ENCODE peak calls at places on chromosomes 12 and 14, in nine cellular contexts. One of them, this sample, is unnamed.

GRCh38 chr14:29930283-29930682 is 2.6 kb upstream of the PRKD1 start:
- DNase-seq in upper lobe of right lung: no peak
- DNase-seq in ovary: no peak
- DNase-seq in neural crest cell: no peak
- DNase-seq in progenitor cell of endocrine pancreas: no peak
- DNase-seq in bronchial epithelial cell: peak
- DNase-seq in GM13976: no peak
- DNase-seq in uterus: no peak
- DNase-seq in tibial nerve: no peak
- DNase-seq in this sample: no peak

GRCh38 chr14:95143813-95144620 is 13.3 kb downstream of the DICER1 start:
- DNase-seq in upper lobe of right lung: no peak
- DNase-seq in tibial nerve: no peak
- DNase-seq in GM13976: no peak
- DNase-seq in ovary: no peak
- DNase-seq in progenitor cell of endocrine pancreas: no peak
- DNase-seq in neural crest cell: no peak
- DNase-seq in bronchial epithelial cell: no peak
- DNase-seq in uterus: no peak
- DNase-seq in this sample: no peak

GRCh38 chr12:110079477-110080400 is 31.4 kb upstream of the C12orf76 start:
- DNase-seq in neural crest cell: no peak
- DNase-seq in tibial nerve: peak
- DNase-seq in ovary: no peak
- DNase-seq in uterus: no peak
- DNase-seq in GM13976: peak
- DNase-seq in progenitor cell of endocrine pancreas: no peak
- DNase-seq in upper lobe of right lung: peak
- DNase-seq in bronchial epithelial cell: no peak
- DNase-seq in this sample: no peak

GRCh38 chr12:105567061-105567460 is 236.6 kb downstream of the C12orf75 start:
- DNase-seq in upper lobe of right lung: no peak
- DNase-seq in uterus: no peak
- DNase-seq in GM13976: no peak
- DNase-seq in tibial nerve: no peak
- DNase-seq in bronchial epithelial cell: peak
- DNase-seq in neural crest cell: no peak
- DNase-seq in progenitor cell of endocrine pancreas: no peak
- DNase-seq in ovary: no peak
- DNase-seq in this sample: no peak

GRCh38 chr12:130870442-130871285 is 1.2 kb upstream of the RAN start:
- DNase-seq in upper lobe of right lung: peak
- DNase-seq in progenitor cell of endocrine pancreas: peak
- DNase-seq in bronchial epithelial cell: peak
- DNase-seq in uterus: peak
- DNase-seq in tibial nerve: peak
- DNase-seq in ovary: peak
- DNase-seq in GM13976: peak
- DNase-seq in neural crest cell: peak
- DNase-seq in this sample: peak

GRCh38 chr14:106506901-106507305 is 980.5 kb downstream of the TMEM121 start:
- DNase-seq in tibial nerve: no peak
- DNase-seq in uterus: no peak
- DNase-seq in progenitor cell of endocrine pancreas: no peak
- DNase-seq in neural crest cell: no peak
- DNase-seq in upper lobe of right lung: no peak
- DNase-seq in ovary: no peak
- DNase-seq in bronchial epithelial cell: no peak
- DNase-seq in GM13976: no peak
- DNase-seq in this sample: no peak

GRCh38 chr12:67909091-67909531 is 80.1 kb upstream of the IFNG-AS1 start:
- DNase-seq in neural crest cell: no peak
- DNase-seq in GM13976: no peak
- DNase-seq in upper lobe of right lung: no peak
- DNase-seq in progenitor cell of endocrine pancreas: no peak
- DNase-seq in uterus: no peak
- DNase-seq in tibial nerve: no peak
- DNase-seq in ovary: no peak
- DNase-seq in bronchial epithelial cell: no peak
- DNase-seq in this sample: no peak

GRCh38 chr12:38704455-38704854 is 200.9 kb downstream of the CPNE8 start:
- DNase-seq in bronchial epithelial cell: no peak
- DNase-seq in GM13976: no peak
- DNase-seq in upper lobe of right lung: no peak
- DNase-seq in neural crest cell: no peak
- DNase-seq in uterus: no peak
- DNase-seq in ovary: no peak
- DNase-seq in progenitor cell of endocrine pancreas: no peak
- DNase-seq in tibial nerve: no peak
- DNase-seq in this sample: no peak

GRCh38 chr12:86261606-86262005 is 5.4 kb upstream of the MGAT4C start:
- DNase-seq in GM13976: no peak
- DNase-seq in uterus: no peak
- DNase-seq in bronchial epithelial cell: no peak
- DNase-seq in progenitor cell of endocrine pancreas: no peak
- DNase-seq in tibial nerve: no peak
- DNase-seq in upper lobe of right lung: no peak
- DNase-seq in neural crest cell: no peak
- DNase-seq in ovary: no peak
- DNase-seq in this sample: no peak

GRCh38 chr12:100991059-100991562 is 196.5 kb downstream of the ANO4 start:
- DNase-seq in progenitor cell of endocrine pancreas: no peak
- DNase-seq in tibial nerve: no peak
- DNase-seq in ovary: no peak
- DNase-seq in uterus: no peak
- DNase-seq in upper lobe of right lung: no peak
- DNase-seq in neural crest cell: no peak
- DNase-seq in bronchial epithelial cell: no peak
- DNase-seq in GM13976: no peak
- DNase-seq in this sample: no peak

GRCh38 chr12:100988278-100988625 is 193.7 kb downstream of the ANO4 start:
- DNase-seq in upper lobe of right lung: no peak
- DNase-seq in uterus: no peak
- DNase-seq in progenitor cell of endocrine pancreas: no peak
- DNase-seq in ovary: no peak
- DNase-seq in tibial nerve: no peak
- DNase-seq in GM13976: no peak
- DNase-seq in neural crest cell: no peak
- DNase-seq in bronchial epithelial cell: no peak
- DNase-seq in this sample: no peak

GRCh38 chr12:100984821-100985220 is 190.2 kb downstream of the ANO4 start:
- DNase-seq in tibial nerve: no peak
- DNase-seq in upper lobe of right lung: no peak
- DNase-seq in neural crest cell: no peak
- DNase-seq in ovary: no peak
- DNase-seq in uterus: no peak
- DNase-seq in bronchial epithelial cell: no peak
- DNase-seq in progenitor cell of endocrine pancreas: no peak
- DNase-seq in GM13976: no peak
- DNase-seq in this sample: no peak

GRCh38 chr12:100986595-100987547 is 192.3 kb downstream of the ANO4 start:
- DNase-seq in ovary: peak
- DNase-seq in neural crest cell: no peak
- DNase-seq in bronchial epithelial cell: no peak
- DNase-seq in GM13976: no peak
- DNase-seq in uterus: no peak
- DNase-seq in upper lobe of right lung: no peak
- DNase-seq in tibial nerve: no peak
- DNase-seq in progenitor cell of endocrine pancreas: no peak
- DNase-seq in this sample: no peak

GRCh38 chr12:100987552-100988277 is 193.1 kb downstream of the ANO4 start:
- DNase-seq in ovary: peak
- DNase-seq in uterus: peak
- DNase-seq in bronchial epithelial cell: peak
- DNase-seq in GM13976: peak
- DNase-seq in upper lobe of right lung: no peak
- DNase-seq in tibial nerve: no peak
- DNase-seq in neural crest cell: peak
- DNase-seq in progenitor cell of endocrine pancreas: peak
- DNase-seq in this sample: no peak
- TF ChIP-seq CTCF in ovary: no peak
- TF ChIP-seq CTCF in uterus: no peak
- TF ChIP-seq CTCF in bronchial epithelial cell: peak
- TF ChIP-seq CTCF in GM13976: peak
- TF ChIP-seq CTCF in upper lobe of right lung: no peak
- TF ChIP-seq CTCF in tibial nerve: no peak
- TF ChIP-seq CTCF in neural crest cell: peak
- TF ChIP-seq CTCF in progenitor cell of endocrine pancreas: peak
- TF ChIP-seq CTCF in this sample: no peak

DNA sequence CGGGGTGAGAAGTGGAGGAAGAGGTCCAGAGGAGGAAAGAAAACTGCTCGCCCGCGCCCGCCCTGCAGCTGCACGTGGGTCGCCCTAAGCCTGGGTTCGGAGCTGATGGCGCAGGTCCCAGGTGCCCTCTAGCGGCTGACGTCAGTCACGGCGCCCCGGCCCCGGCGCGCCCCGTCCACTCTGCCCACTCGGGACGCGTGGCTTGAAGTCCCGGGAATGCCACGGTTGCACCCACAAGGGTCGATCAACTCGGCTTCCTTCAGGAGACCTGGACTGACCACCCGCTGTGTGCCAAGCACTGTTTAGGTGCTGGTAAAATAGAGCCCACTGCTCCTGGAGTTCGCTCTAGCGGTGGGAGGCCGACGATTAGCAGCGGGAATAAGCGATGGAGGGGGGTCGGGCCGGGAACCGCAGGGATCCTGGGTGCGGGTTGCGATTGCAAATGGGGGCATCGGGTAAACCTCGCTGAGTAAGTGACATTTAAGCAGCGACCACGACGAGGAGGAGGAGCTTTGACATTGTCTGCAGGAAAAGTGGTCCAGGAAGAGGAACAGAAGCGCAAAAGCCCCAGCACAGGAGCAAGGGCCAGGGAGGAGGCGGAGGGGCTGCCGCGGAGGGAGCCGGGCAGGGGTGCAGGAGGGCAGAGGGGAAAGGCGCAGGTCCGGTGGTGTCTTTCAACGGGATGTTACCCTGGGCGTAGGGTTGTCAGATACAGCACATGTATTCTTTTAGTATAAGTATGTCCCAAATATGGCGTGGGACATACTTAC is 5.1 kb upstream of the ZNF839 start:
- DNase-seq in bronchial epithelial cell: peak
- DNase-seq in uterus: peak
- DNase-seq in progenitor cell of endocrine pancreas: peak
- DNase-seq in tibial nerve: peak
- DNase-seq in GM13976: peak
- DNase-seq in neural crest cell: peak
- DNase-seq in ovary: peak
- DNase-seq in upper lobe of right lung: peak
- DNase-seq in this sample: peak
- TF ChIP-seq CTCF in bronchial epithelial cell: peak
- TF ChIP-seq CTCF in uterus: peak
- TF ChIP-seq CTCF in progenitor cell of endocrine pancreas: peak
- TF ChIP-seq CTCF in tibial nerve: peak
- TF ChIP-seq CTCF in GM13976: peak
- TF ChIP-seq CTCF in neural crest cell: peak
- TF ChIP-seq CTCF in ovary: peak
- TF ChIP-seq CTCF in upper lobe of right lung: peak
- TF ChIP-seq CTCF in this sample: peak

DNA sequence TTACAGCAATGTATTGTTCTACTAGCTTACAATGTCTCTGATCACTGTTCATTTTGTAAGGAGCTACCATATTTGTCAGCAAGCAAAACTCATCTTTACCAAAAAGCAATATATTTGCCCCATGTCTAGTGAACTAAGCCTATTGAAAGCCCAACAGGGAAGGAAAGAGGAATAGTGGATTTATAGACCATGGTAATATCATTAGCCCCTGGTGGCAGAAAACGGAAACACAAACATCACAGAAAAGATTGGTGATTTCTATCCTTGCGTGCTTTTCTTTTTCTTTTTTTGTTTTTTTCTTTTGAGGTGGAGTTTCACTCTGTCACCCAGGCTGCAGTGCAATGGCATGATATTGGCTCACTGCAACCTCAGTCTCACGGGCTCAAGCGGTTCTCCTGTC is 1562.4 kb upstream of the TMEM132C start:
- DNase-seq in progenitor cell of endocrine pancreas: no peak
- DNase-seq in bronchial epithelial cell: no peak
- DNase-seq in upper lobe of right lung: no peak
- DNase-seq in uterus: no peak
- DNase-seq in GM13976: no peak
- DNase-seq in ovary: no peak
- DNase-seq in neural crest cell: no peak
- DNase-seq in tibial nerve: no peak
- DNase-seq in this sample: no peak
- TF ChIP-seq CTCF in progenitor cell of endocrine pancreas: peak
- TF ChIP-seq CTCF in bronchial epithelial cell: no peak
- TF ChIP-seq CTCF in upper lobe of right lung: no peak
- TF ChIP-seq CTCF in uterus: no peak
- TF ChIP-seq CTCF in GM13976: no peak
- TF ChIP-seq CTCF in ovary: no peak
- TF ChIP-seq CTCF in neural crest cell: peak
- TF ChIP-seq CTCF in tibial nerve: no peak
- TF ChIP-seq CTCF in this sample: no peak

GRCh38 chr14:38012056-38012455 is 195.6 kb upstream of the SSTR1 start:
- DNase-seq in tibial nerve: no peak
- DNase-seq in uterus: no peak
- DNase-seq in ovary: no peak
- DNase-seq in upper lobe of right lung: no peak
- DNase-seq in GM13976: no peak
- DNase-seq in bronchial epithelial cell: no peak
- DNase-seq in progenitor cell of endocrine pancreas: no peak
- DNase-seq in neural crest cell: no peak
- DNase-seq in this sample: no peak

GRCh38 chr14:38016497-38016896 is 191.2 kb upstream of the SSTR1 start:
- DNase-seq in tibial nerve: no peak
- DNase-seq in uterus: no peak
- DNase-seq in bronchial epithelial cell: peak
- DNase-seq in progenitor cell of endocrine pancreas: no peak
- DNase-seq in ovary: no peak
- DNase-seq in GM13976: no peak
- DNase-seq in upper lobe of right lung: no peak
- DNase-seq in neural crest cell: no peak
- DNase-seq in this sample: no peak
- TF ChIP-seq CTCF in tibial nerve: no peak
- TF ChIP-seq CTCF in uterus: no peak
- TF ChIP-seq CTCF in bronchial epithelial cell: peak
- TF ChIP-seq CTCF in progenitor cell of endocrine pancreas: peak
- TF ChIP-seq CTCF in ovary: no peak
- TF ChIP-seq CTCF in GM13976: no peak
- TF ChIP-seq CTCF in upper lobe of right lung: no peak
- TF ChIP-seq CTCF in neural crest cell: peak
- TF ChIP-seq CTCF in this sample: no peak

DNA sequence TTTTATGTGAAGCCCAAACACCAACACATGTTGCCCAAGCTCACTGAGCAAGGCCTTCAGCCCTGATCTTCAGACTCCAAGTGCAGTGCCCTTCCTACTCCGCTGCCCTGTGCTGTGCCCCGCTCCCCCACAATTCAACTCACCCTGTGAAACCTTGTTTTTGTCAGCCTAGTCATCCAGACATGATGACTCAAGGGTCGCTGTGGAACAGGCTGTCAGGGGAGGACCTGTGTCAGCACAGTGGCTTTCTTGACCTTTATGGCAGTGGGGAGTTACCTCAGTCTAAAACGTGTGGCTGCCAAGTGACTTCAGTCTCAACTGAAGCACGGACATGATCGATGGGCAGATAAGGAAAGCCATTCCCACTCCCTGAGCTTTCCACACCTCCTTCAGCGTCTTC is 16.4 kb upstream of the FLVCR2 start:
- DNase-seq in progenitor cell of endocrine pancreas: no peak
- DNase-seq in tibial nerve: no peak
- DNase-seq in neural crest cell: no peak
- DNase-seq in ovary: no peak
- DNase-seq in upper lobe of right lung: no peak
- DNase-seq in uterus: no peak
- DNase-seq in GM13976: no peak
- DNase-seq in bronchial epithelial cell: peak
- DNase-seq in this sample: no peak
- TF ChIP-seq CTCF in progenitor cell of endocrine pancreas: no peak
- TF ChIP-seq CTCF in tibial nerve: no peak
- TF ChIP-seq CTCF in neural crest cell: no peak
- TF ChIP-seq CTCF in ovary: no peak
- TF ChIP-seq CTCF in upper lobe of right lung: no peak
- TF ChIP-seq CTCF in uterus: no peak
- TF ChIP-seq CTCF in GM13976: no peak
- TF ChIP-seq CTCF in bronchial epithelial cell: no peak
- TF ChIP-seq CTCF in this sample: no peak

This sample was measured in suprapubic skin.